ENCODE peak calls at places on chromosomes 2 and 18, in ten cellular contexts. One of them, this sample, is unnamed.

GRCh38 chr2:200454839-200455801 is 54.7 kb downstream of the KCTD18 start:
- DNase-seq in ELR: peak
- DNase-seq in activated T-cell treated with anti-CD3 and anti-CD28 coated beads, Interleukin-2, amount 50 U/mL, for 1 hour: no peak
- DNase-seq in transverse colon: no peak
- DNase-seq in esophagus squamous epithelium: no peak
- DNase-seq in tibial artery: no peak
- DNase-seq in activated CD4-positive, alpha-beta T cell treated with anti-CD3 and anti-CD28 coated beads for 1 hour: no peak
- DNase-seq in Right ventricle myocardium superior: no peak
- DNase-seq in NCI-H526: peak
- DNase-seq in HFF-Myc: peak
- DNase-seq in this sample: no peak

GRCh38 chr2:36702781-36703180 is 6.3 kb downstream of the VIT start:
- DNase-seq in activated T-cell treated with anti-CD3 and anti-CD28 coated beads, Interleukin-2, amount 50 U/mL, for 1 hour: no peak
- DNase-seq in ELR: no peak
- DNase-seq in NCI-H526: no peak
- DNase-seq in esophagus squamous epithelium: no peak
- DNase-seq in tibial artery: no peak
- DNase-seq in activated CD4-positive, alpha-beta T cell treated with anti-CD3 and anti-CD28 coated beads for 1 hour: no peak
- DNase-seq in HFF-Myc: no peak
- DNase-seq in Right ventricle myocardium superior: no peak
- DNase-seq in transverse colon: no peak
- DNase-seq in this sample: no peak

GRCh38 chr18:62088146-62088545 is 98.7 kb downstream of the PIGN start:
- DNase-seq in activated CD4-positive, alpha-beta T cell treated with anti-CD3 and anti-CD28 coated beads for 1 hour: no peak
- DNase-seq in ELR: peak
- DNase-seq in NCI-H526: no peak
- DNase-seq in tibial artery: no peak
- DNase-seq in activated T-cell treated with anti-CD3 and anti-CD28 coated beads, Interleukin-2, amount 50 U/mL, for 1 hour: no peak
- DNase-seq in esophagus squamous epithelium: no peak
- DNase-seq in HFF-Myc: no peak
- DNase-seq in transverse colon: no peak
- DNase-seq in Right ventricle myocardium superior: no peak
- DNase-seq in this sample: no peak

GRCh38 chr18:48914581-48915251 is 36.0 kb downstream of the SMAD7 start:
- DNase-seq in NCI-H526: no peak
- DNase-seq in HFF-Myc: no peak
- DNase-seq in ELR: no peak
- DNase-seq in activated T-cell treated with anti-CD3 and anti-CD28 coated beads, Interleukin-2, amount 50 U/mL, for 1 hour: no peak
- DNase-seq in activated CD4-positive, alpha-beta T cell treated with anti-CD3 and anti-CD28 coated beads for 1 hour: no peak
- DNase-seq in tibial artery: peak
- DNase-seq in esophagus squamous epithelium: no peak
- DNase-seq in transverse colon: no peak
- DNase-seq in Right ventricle myocardium superior: no peak
- DNase-seq in this sample: no peak

GRCh38 chr2:30204281-30204680 is 27.1 kb upstream of the LBH start:
- DNase-seq in transverse colon: no peak
- DNase-seq in Right ventricle myocardium superior: no peak
- DNase-seq in activated CD4-positive, alpha-beta T cell treated with anti-CD3 and anti-CD28 coated beads for 1 hour: no peak
- DNase-seq in activated T-cell treated with anti-CD3 and anti-CD28 coated beads, Interleukin-2, amount 50 U/mL, for 1 hour: no peak
- DNase-seq in NCI-H526: no peak
- DNase-seq in HFF-Myc: no peak
- DNase-seq in esophagus squamous epithelium: no peak
- DNase-seq in tibial artery: no peak
- DNase-seq in ELR: no peak
- DNase-seq in this sample: no peak

GRCh38 chr2:183665403-183665802 is 541.2 kb downstream of the NUP35 start:
- DNase-seq in activated T-cell treated with anti-CD3 and anti-CD28 coated beads, Interleukin-2, amount 50 U/mL, for 1 hour: no peak
- DNase-seq in transverse colon: peak
- DNase-seq in Right ventricle myocardium superior: no peak
- DNase-seq in NCI-H526: no peak
- DNase-seq in activated CD4-positive, alpha-beta T cell treated with anti-CD3 and anti-CD28 coated beads for 1 hour: no peak
- DNase-seq in tibial artery: no peak
- DNase-seq in ELR: no peak
- DNase-seq in esophagus squamous epithelium: no peak
- DNase-seq in HFF-Myc: no peak
- DNase-seq in this sample: no peak

GRCh38 chr2:226002438-226002837 is 602.9 kb downstream of the NYAP2 start:
- DNase-seq in Right ventricle myocardium superior: peak
- DNase-seq in esophagus squamous epithelium: no peak
- DNase-seq in activated CD4-positive, alpha-beta T cell treated with anti-CD3 and anti-CD28 coated beads for 1 hour: no peak
- DNase-seq in HFF-Myc: peak
- DNase-seq in NCI-H526: no peak
- DNase-seq in activated T-cell treated with anti-CD3 and anti-CD28 coated beads, Interleukin-2, amount 50 U/mL, for 1 hour: no peak
- DNase-seq in tibial artery: no peak
- DNase-seq in ELR: peak
- DNase-seq in transverse colon: no peak
- DNase-seq in this sample: no peak

GRCh38 chr18:52275817-52276216 is 64.2 kb upstream of the DCC start:
- DNase-seq in esophagus squamous epithelium: no peak
- DNase-seq in transverse colon: no peak
- DNase-seq in HFF-Myc: no peak
- DNase-seq in Right ventricle myocardium superior: no peak
- DNase-seq in ELR: no peak
- DNase-seq in NCI-H526: no peak
- DNase-seq in activated T-cell treated with anti-CD3 and anti-CD28 coated beads, Interleukin-2, amount 50 U/mL, for 1 hour: no peak
- DNase-seq in tibial artery: no peak
- DNase-seq in activated CD4-positive, alpha-beta T cell treated with anti-CD3 and anti-CD28 coated beads for 1 hour: no peak
- DNase-seq in this sample: no peak

GRCh38 chr2:47724221-47724981 is 58.5 kb upstream of the MSH6 start:
- DNase-seq in ELR: peak
- DNase-seq in transverse colon: peak
- DNase-seq in esophagus squamous epithelium: no peak
- DNase-seq in activated CD4-positive, alpha-beta T cell treated with anti-CD3 and anti-CD28 coated beads for 1 hour: no peak
- DNase-seq in NCI-H526: peak
- DNase-seq in tibial artery: no peak
- DNase-seq in HFF-Myc: no peak
- DNase-seq in Right ventricle myocardium superior: no peak
- DNase-seq in activated T-cell treated with anti-CD3 and anti-CD28 coated beads, Interleukin-2, amount 50 U/mL, for 1 hour: no peak
- DNase-seq in this sample: no peak

This sample was measured in activated CD8-positive, alpha-beta memory T cell treated with anti-CD3 and anti-CD28 coated beads for 24 hours.